ENCODE peak calls at places on chromosomes 1 and 21, in five cellular contexts. K is aorta; I is CD4-positive, alpha-beta T cell; M is HCT116; F is colonic mucosa. E is an unnamed sample.

GRCh38 chr1:234887026-234887910 is 241.4 kb downstream of the TOMM20 start:
- DNase-seq in F (no peak), K (no peak), M (no peak), I (no peak), E (no peak)

GRCh38 chr1:77744576-77744975 is 15.1 kb downstream of the USP33 start:
- DNase-seq in I (no peak), M (no peak), F (no peak), K (no peak), E (no peak)

GRCh38 chr1:31084782-31085569 is 19.5 kb upstream of the PUM1 start:
- DNase-seq in I (no peak), K (no peak), F (no peak), M (no peak), E (no peak)

GRCh38 chr1:181674617-181675016 is 191.3 kb downstream of the CACNA1E start:
- DNase-seq in M (no peak), F (no peak), I (no peak), K (no peak), E (no peak)

GRCh38 chr1:183734600-183735036 is 70.3 kb upstream of the RGL1 start:
- DNase-seq in I (no peak), F (no peak), K (peak; percentile 63), M (no peak), E (no peak)

GRCh38 chr1:228464487-228464983 is 22.6 kb upstream of the RNF187 start:
- DNase-seq in F (peak; percentile 64), I (peak; percentile 84), K (peak; percentile 86), M (no peak), E (peak; percentile 55)

GRCh38 chr1:161200992-161201827 is 957 bp upstream of the NDUFS2 start:
- DNase-seq in F (peak; percentile 45), K (peak; percentile 59), M (no peak), I (no peak), E (no peak)

GRCh38 chr1:72636636-72637035 is 354.3 kb upstream of the NEGR1 start:
- DNase-seq in F (no peak), I (no peak), M (no peak), K (no peak), E (no peak)

GRCh38 chr1:183515002-183515689 is 42.8 kb downstream of the SMG7 start:
- DNase-seq in M (no peak), I (no peak), F (no peak), K (no peak), E (no peak)

GRCh38 chr1:205286335-205286950 is 35.1 kb downstream of the NUAK2 start:
- DNase-seq in M (no peak), F (no peak), K (no peak), I (peak; percentile 46), E (no peak)

GRCh38 chr1:90174246-90174645 is 179.3 kb downstream of the ZNF326 start:
- DNase-seq in I (no peak), K (no peak), F (no peak), M (no peak), E (no peak)

GRCh38 chr1:55317673-55318072 is 102.5 kb upstream of the USP24 start:
- DNase-seq in F (no peak), K (no peak), M (no peak), I (no peak), E (no peak)

GRCh38 chr1:245353411-245353810 is 198.6 kb downstream of the KIF26B start:
- DNase-seq in F (no peak), M (no peak), K (no peak), I (no peak), E (no peak)

GRCh38 chr1:117367769-117368059 is 465 bp downstream of the MAN1A2 start:
- DNase-seq in F (peak; percentile 28), M (no peak), K (no peak), I (peak; percentile 20), E (no peak)

GRCh38 chr1:72357411-72357810 is 75.1 kb upstream of the NEGR1 start:
- DNase-seq in K (no peak), F (no peak), M (no peak), I (no peak), E (peak; percentile 44)

GRCh38 chr1:46757256-46757955 is 38.5 kb upstream of the EFCAB14 start:
- DNase-seq in F (no peak), K (no peak), I (no peak), M (no peak), E (peak; percentile 96)

GRCh38 chr1:203584040-203584439 is 42.6 kb upstream of the ATP2B4 start:
- DNase-seq in F (no peak), K (no peak), M (no peak), I (no peak), E (no peak)

GRCh38 chr1:215710340-215710971 is 143.4 kb downstream of the KCTD3 start:
- DNase-seq in K (no peak), I (no peak), F (peak; percentile 22), M (peak; percentile 68), E (no peak)

GRCh38 chr1:41482906-41483895 is 1.3 kb downstream of the EDN2 start:
- DNase-seq in M (no peak), K (peak; percentile 36), F (no peak), I (no peak), E (no peak)

GRCh38 chr1:36472656-36473055 is 8.5 kb upstream of the MRPS15 start:
- DNase-seq in K (no peak), F (no peak), M (no peak), I (no peak), E (no peak)

GRCh38 chr1:21623411-21623961 is 45.7 kb downstream of the RAP1GAP start:
- DNase-seq in I (no peak), M (no peak), K (no peak), F (peak; percentile 48), E (no peak)

GRCh38 chr1:54982739-54983138 is 2.3 kb downstream of the TMEM61 start:
- DNase-seq in I (no peak), K (no peak), M (peak; percentile 28), F (no peak), E (no peak)

GRCh38 chr1:194039578-194039977 is 853.2 kb upstream of the B3GALT2 start:
- DNase-seq in M (no peak), K (no peak), F (no peak), I (no peak), E (no peak)

GRCh38 chr1:228471762-228472398 is 15.3 kb upstream of the RNF187 start:
- DNase-seq in F (peak; percentile 33), M (peak; percentile 49), I (no peak), K (no peak), E (peak; percentile 46)

GRCh38 chr1:91948501-91949355 is 473 bp upstream of the BRDT start:
- DNase-seq in M (no peak), F (no peak), K (no peak), I (peak; percentile 13), E (no peak)

GRCh38 chr1:40373323-40374283 is at the start of gene SMAP2:
- DNase-seq in F (peak; percentile 98), I (peak; percentile 95), K (peak; percentile 98), M (peak; percentile 89), E (peak; percentile 98)

GRCh38 chr1:2587071-2587859 is 688 bp downstream of the PRXL2B start:
- DNase-seq in K (peak; percentile 69), I (no peak), F (peak; percentile 53), M (no peak), E (no peak)

GRCh38 chr1:163060343-163061007 is 8.7 kb upstream of the RGS4 start:
- DNase-seq in K (no peak), M (no peak), I (no peak), F (no peak), E (no peak)

GRCh38 chr1:67847466-67847865 is 14.2 kb upstream of the GNG12 start:
- DNase-seq in I (no peak), F (no peak), K (no peak), M (no peak), E (no peak)

GRCh38 chr1:203751051-203751450 is 13.9 kb upstream of the LAX1 start:
- DNase-seq in F (no peak), K (no peak), I (no peak), M (no peak), E (no peak)

GRCh38 chr1:37722181-37723071 is 30.1 kb downstream of the CDCA8 start:
- DNase-seq in F (no peak), I (no peak), M (no peak), K (no peak), E (no peak)

GRCh38 chr1:68594851-68595250 is 98.0 kb upstream of the DEPDC1 start:
- DNase-seq in M (no peak), F (no peak), I (no peak), K (no peak), E (no peak)

GRCh38 chr1:21569820-21570527 is 60.8 kb downstream of the ALPL start:
- DNase-seq in M (no peak), K (peak; percentile 16), I (no peak), F (no peak), E (no peak)

GRCh38 chr21:28801906-28802305 is 190.8 kb downstream of the LTN1 start:
- DNase-seq in F (no peak), I (no peak), K (no peak), M (no peak), E (no peak)

DNA sequence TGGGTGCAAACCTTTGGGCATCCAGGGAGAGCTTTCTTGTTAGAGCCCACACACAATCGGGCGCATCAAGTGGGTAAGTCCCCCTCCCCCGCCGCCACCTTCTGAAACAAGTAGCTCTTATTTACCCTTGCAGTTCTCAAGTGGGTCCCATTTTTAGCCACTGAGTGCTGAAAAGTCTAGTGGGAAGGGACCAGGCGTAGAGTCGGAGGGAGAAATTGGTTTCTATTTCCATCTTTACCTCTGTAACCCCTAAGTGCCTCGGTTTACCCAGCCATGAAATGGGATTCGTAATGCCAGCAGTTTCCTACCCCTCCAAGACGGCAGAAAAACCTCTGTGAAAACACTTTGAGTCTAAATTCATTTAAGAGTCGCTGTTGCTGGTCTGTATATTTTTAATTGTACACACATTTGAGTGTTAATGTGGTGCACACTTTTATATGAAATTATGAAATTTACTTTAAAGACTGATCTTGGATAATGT is 904 bp downstream of the TLCD4 start:
- DNase-seq in F (no peak), M (no peak), I (no peak), K (no peak), E (no peak)
- H3K27ac ChIP-seq in F (peak overlapping the region; percentile 80), M (peak overlapping the region; percentile 79), I (no peak overlapping the region), K (no peak overlapping the region), E (no peak overlapping the region)

GRCh38 chr1:84327830-84328229 is 26.3 kb downstream of the SAMD13 start:
- DNase-seq in I (no peak), K (no peak), F (no peak), M (no peak), E (no peak)

GRCh38 chr1:84330125-84330984 is 28.8 kb downstream of the SAMD13 start:
- DNase-seq in F (no peak), I (no peak), M (no peak), K (no peak), E (no peak)
- H3K27ac ChIP-seq in F (no peak overlapping the region), I (no peak overlapping the region), M (no peak overlapping the region), K (no peak overlapping the region), E (no peak overlapping the region)

GRCh38 chr1:197808843-197809242 is 33.6 kb upstream of the DENND1B start:
- DNase-seq in I (no peak), M (no peak), F (no peak), K (no peak), E (no peak)

GRCh38 chr1:197814306-197814705 is 39.0 kb upstream of the DENND1B start:
- DNase-seq in I (no peak), K (no peak), M (no peak), F (no peak), E (no peak)

GRCh38 chr1:197810812-197811211 is 35.5 kb upstream of the DENND1B start:
- DNase-seq in M (no peak), I (no peak), K (no peak), F (no peak), E (no peak)

GRCh38 chr1:197811769-197812168 is 36.5 kb upstream of the DENND1B start:
- DNase-seq in M (no peak), I (no peak), F (no peak), K (no peak), E (no peak)

GRCh38 chr1:197813741-197814140 is 38.5 kb upstream of the DENND1B start:
- DNase-seq in I (no peak), M (no peak), F (no peak), K (no peak), E (no peak)
- H3K27ac ChIP-seq in I (no peak overlapping the region), M (no peak overlapping the region), F (no peak overlapping the region), K (no peak overlapping the region), E (no peak overlapping the region)

GRCh38 chr1:154264454-154264853 is 8.0 kb upstream of the HAX1 start:
- DNase-seq in I (no peak), F (no peak), K (no peak), M (no peak), E (no peak)
- H3K27ac ChIP-seq in I (peak overlapping the region; percentile 81), F (no peak overlapping the region), K (no peak overlapping the region), M (no peak overlapping the region), E (no peak overlapping the region)

E was measured in PC-9.